ENCODE peak calls at places on chromosome 4, in four cellular contexts. V is body of pancreas; H is tibial nerve; Q is CD4-positive, alpha-beta memory T cell. D is an unnamed sample. For H3K4me1 and H3K27me3, the result is how much of the 10 kb centered on the place peaks cover.

GRCh38 chr4:183038436-183038835 is 60.6 kb upstream of the WWC2 start:
- DNase-seq in H (no peak), Q (no peak), V (no peak), D (no peak)

GRCh38 chr4:169899295-169899694 is 126.9 kb downstream of the MFAP3L start:
- DNase-seq in H (no peak), Q (no peak), V (no peak), D (no peak)

GRCh38 chr4:105088110-105088879 is 58.4 kb upstream of the TET2 start:
- DNase-seq in H (peak), V (no peak), Q (no peak), D (no peak)

GRCh38 chr4:31467781-31468180 is 747.6 kb downstream of the PCDH7 start:
- DNase-seq in H (no peak), Q (no peak), V (no peak), D (no peak)

GRCh38 chr4:19857405-19857804 is 394.3 kb upstream of the SLIT2 start:
- DNase-seq in Q (no peak), H (no peak), V (no peak), D (no peak)

GRCh38 chr4:25814323-25814722 is 48.5 kb downstream of the SEL1L3 start:
- DNase-seq in Q (no peak), H (peak), V (no peak), D (peak)

GRCh38 chr4:186304816-186305520 is 39.0 kb downstream of the F11 start:
- DNase-seq in H (no peak), V (no peak), Q (no peak), D (no peak)

GRCh38 chr4:78312989-78313753 is 238.4 kb upstream of the ANXA3 start:
- DNase-seq in Q (no peak), V (no peak), H (no peak), D (no peak)

GRCh38 chr4:76194325-76194724 is 19.3 kb downstream of the SCARB2 start:
- DNase-seq in Q (no peak), V (peak), H (no peak), D (peak)

GRCh38 chr4:55359397-55359916 is 13.4 kb downstream of the SRD5A3 start:
- DNase-seq in H (peak), V (no peak), Q (no peak), D (no peak)

GRCh38 chr4:112650332-112650731 is 13.4 kb downstream of the LARP7 start:
- DNase-seq in Q (no peak), H (no peak), V (no peak), D (no peak)

GRCh38 chr4:178339769-178340168 is 897.5 kb upstream of the AGA start:
- DNase-seq in Q (no peak), V (no peak), H (no peak), D (no peak)

GRCh38 chr4:55609393-55609821 is 17.4 kb upstream of the PDCL2 start:
- DNase-seq in Q (peak), V (no peak), H (no peak), D (no peak)

GRCh38 chr4:102519925-102520324 is 18.8 kb downstream of the NFKB1 start:
- DNase-seq in H (no peak), Q (no peak), V (no peak), D (no peak)

GRCh38 chr4:77818077-77818666 is 996 bp downstream of the CNOT6L start:
- DNase-seq in H (peak), V (peak), Q (peak), D (peak)

GRCh38 chr4:182240161-182241130 is 2.8 kb upstream of the TENM3 start:
- DNase-seq in V (no peak), H (no peak), Q (no peak), D (no peak)

GRCh38 chr4:41882622-41883347 is 52.4 kb upstream of the TMEM33 start:
- DNase-seq in V (no peak), H (peak), Q (peak), D (no peak)

GRCh38 chr4:170700064-170700463 is 610.3 kb upstream of the AADAT start:
- DNase-seq in V (no peak), H (no peak), Q (no peak), D (no peak)

GRCh38 chr4:174631901-174632758 is 109.8 kb upstream of the HPGD start:
- DNase-seq in Q (peak), H (no peak), V (peak), D (no peak)

GRCh38 chr4:38128478-38129451 is 168.6 kb downstream of the PTTG2 start:
- DNase-seq in V (no peak), Q (peak), H (no peak), D (peak)

GRCh38 chr4:145898926-145899531 is 39.6 kb downstream of the ZNF827 start:
- DNase-seq in V (no peak), H (no peak), Q (no peak), D (no peak)

GRCh38 chr4:112321768-112322684 is 24.9 kb downstream of the ALPK1 start:
- DNase-seq in Q (peak), V (peak), H (peak), D (peak)

GRCh38 chr4:107600993-107601392 is 119.0 kb downstream of the PAPSS1 start:
- DNase-seq in V (no peak), Q (no peak), H (no peak), D (no peak)

GRCh38 chr4:151690164-151690856 is 70.5 kb downstream of the GATB start:
- DNase-seq in V (no peak), Q (no peak), H (no peak), D (no peak)

GRCh38 chr4:22574880-22575279 is 59.0 kb upstream of the ADGRA3 start:
- DNase-seq in V (no peak), H (no peak), Q (no peak), D (no peak)

GRCh38 chr4:114807759-114808404 is 209.3 kb downstream of the UGT8 start:
- DNase-seq in H (no peak), Q (peak), V (peak), D (peak)

GRCh38 chr4:77309496-77309895 is 152.5 kb downstream of the CCNG2 start:
- DNase-seq in V (no peak), Q (no peak), H (no peak), D (no peak)

GRCh38 chr4:166153539-166153938 is 280.5 kb downstream of the TLL1 start:
- DNase-seq in H (peak), Q (no peak), V (no peak), D (no peak)

GRCh38 chr4:185700048-185700447 is 111.9 kb downstream of the SORBS2 start:
- DNase-seq in Q (no peak), V (peak), H (no peak), D (no peak)

GRCh38 chr4:6614701-6615230 is 25.7 kb upstream of the MRFAP1 start:
- DNase-seq in Q (no peak), H (no peak), V (no peak), D (no peak)

GRCh38 chr4:144289687-144290433 is 149.3 kb upstream of the GYPA start:
- DNase-seq in V (no peak), H (no peak), Q (no peak), D (no peak)

GRCh38 chr4:6885953-6886557 is 23.6 kb upstream of the TBC1D14 start:
- DNase-seq in H (peak), V (peak), Q (no peak), D (no peak)

GRCh38 chr4:39961311-39961877 is 16.3 kb downstream of the PDS5A start:
- DNase-seq in V (no peak), Q (no peak), H (no peak), D (peak)

GRCh38 chr4:138650917-138651564 is 364.5 kb upstream of the NOCT start:
- DNase-seq in Q (no peak), V (no peak), H (no peak), D (no peak)

GRCh38 chr4:147831452-147832192 is 99.7 kb downstream of the ARHGAP10 start:
- DNase-seq in Q (no peak), H (peak), V (peak), D (no peak)

GRCh38 chr4:85815796-85816459 is 341.0 kb downstream of the ARHGAP24 start:
- DNase-seq in H (no peak), Q (no peak), V (no peak), D (no peak)

GRCh38 chr4:100421356-100421978 is 96.4 kb downstream of the EMCN start:
- DNase-seq in Q (no peak), V (no peak), H (no peak), D (no peak)

GRCh38 chr4:86359944-86360478 is at the start of gene MAPK10:
- DNase-seq in H (peak), Q (peak), V (peak), D (no peak)

GRCh38 chr4:67091668-67092067 is 453.6 kb downstream of the CENPC start:
- DNase-seq in H (no peak), Q (no peak), V (no peak), D (no peak)

DNA sequence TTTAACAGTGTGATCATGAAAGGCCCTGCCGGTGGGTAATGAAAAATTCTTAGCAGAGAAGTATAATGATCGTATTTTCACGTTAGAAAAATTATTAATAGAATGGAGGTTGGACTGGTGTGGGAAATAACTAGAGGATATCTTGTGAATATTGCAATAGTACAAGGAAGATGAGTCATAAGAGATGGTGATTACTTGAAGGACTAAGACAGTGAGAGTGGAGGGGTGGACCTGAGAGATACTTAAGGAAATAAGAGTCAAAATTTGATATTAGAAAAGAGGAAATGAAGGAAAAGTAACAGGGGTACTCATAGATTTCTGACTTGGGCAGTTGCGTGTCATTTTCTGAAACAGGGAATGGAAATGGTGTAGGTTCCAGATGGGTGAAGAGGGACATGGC is 1.8 kb upstream of the USP53 start:
- DNase-seq in V (no peak), H (no peak), Q (no peak), D (no peak)
- H3K4me1 ChIP-seq in V (under half), H (under half), Q (under half), D (under half)

DNA sequence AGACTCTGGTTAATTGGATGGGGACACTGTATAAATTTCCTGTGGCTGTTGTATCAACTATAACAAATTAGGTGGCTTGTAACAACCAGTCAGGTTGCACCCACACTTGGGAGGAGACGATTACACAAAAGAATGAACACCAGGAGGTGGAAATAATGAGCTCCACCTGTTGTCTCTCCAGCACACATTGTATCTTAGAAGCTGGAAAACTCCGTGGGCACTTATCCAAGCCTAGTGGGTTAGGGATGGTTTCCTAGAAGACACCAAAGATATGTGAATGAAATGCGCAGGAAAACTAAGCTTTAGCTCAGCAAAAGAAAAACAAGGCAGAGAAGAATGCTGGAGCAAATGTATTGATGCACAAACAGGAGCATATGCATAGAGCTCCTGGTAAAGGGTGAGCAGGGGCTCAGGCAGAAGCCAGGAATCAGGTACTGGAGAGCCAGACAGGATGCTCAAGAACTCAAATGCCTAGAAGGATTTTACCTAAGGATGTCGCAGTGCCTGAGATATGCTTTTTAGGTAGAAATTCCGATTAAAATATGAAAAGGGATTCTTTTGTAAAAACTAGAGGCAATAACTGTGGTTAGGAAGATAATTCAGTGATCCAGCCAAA is 111.7 kb downstream of the GALNTL6 start:
- DNase-seq in V (no peak), H (no peak), Q (no peak), D (no peak)
- H3K27ac ChIP-seq in V (no peak), H (no peak), Q (no peak), D (no peak)

GRCh38 chr4:4864443-4864939 is 5.0 kb downstream of the MSX1 start:
- DNase-seq in H (no peak), Q (no peak), V (no peak), D (no peak)
- H3K27me3 ChIP-seq in H (half or more), Q (under half), V (half or more), D (under half)

GRCh38 chr4:3047464-3048286 is 26.7 kb downstream of the HTT-AS start:
- DNase-seq in V (peak), Q (peak), H (peak), D (peak)
- H3K4me1 ChIP-seq in V (under half), Q (under half), H (under half), D (under half)

GRCh38 chr4:79599691-79600090 is 191.7 kb upstream of the GK2 start:
- DNase-seq in V (no peak), H (no peak), Q (no peak), D (peak)

GRCh38 chr4:79598801-79599200 is 190.8 kb upstream of the GK2 start:
- DNase-seq in Q (no peak), V (no peak), H (no peak), D (no peak)

GRCh38 chr4:79598214-79598613 is 190.2 kb upstream of the GK2 start:
- DNase-seq in Q (no peak), V (no peak), H (no peak), D (no peak)

DNA sequence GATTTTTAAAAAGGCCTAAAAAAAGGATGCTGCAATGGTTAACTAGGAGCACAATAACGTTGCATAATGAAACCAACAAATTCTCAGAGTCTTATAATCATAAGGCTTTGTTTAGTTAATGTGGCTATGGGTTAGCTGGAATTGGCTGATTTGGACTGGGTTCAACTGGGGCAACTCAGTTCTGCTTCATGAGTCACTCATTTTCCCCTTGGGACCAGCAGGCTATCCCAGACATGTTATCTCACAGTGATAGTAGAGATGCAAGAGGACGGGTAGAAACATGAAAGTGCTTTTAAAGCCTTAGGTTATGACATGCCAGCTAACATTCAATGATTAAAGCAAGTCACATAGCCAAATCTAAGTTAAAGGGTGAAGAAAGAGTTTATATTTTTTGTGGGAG is 189.2 kb upstream of the GK2 start:
- DNase-seq in H (no peak), V (no peak), Q (no peak), D (no peak)
- H3K27ac ChIP-seq in H (no peak), V (no peak), Q (no peak), D (no peak)

GRCh38 chr4:16000708-16001483 is 37.9 kb upstream of the FGFBP2 start:
- DNase-seq in Q (no peak), V (no peak), H (no peak), D (no peak)

GRCh38 chr4:16005671-16006070 is 42.7 kb upstream of the FGFBP2 start:
- DNase-seq in H (no peak), V (no peak), Q (no peak), D (no peak)

GRCh38 chr4:15996773-15997172 is 33.8 kb upstream of the FGFBP2 start:
- DNase-seq in V (no peak), Q (no peak), H (no peak), D (no peak)

GRCh38 chr4:15995826-15996225 is 32.9 kb upstream of the FGFBP2 start:
- DNase-seq in Q (no peak), V (no peak), H (no peak), D (no peak)

GRCh38 chr4:16001484-16001858 is 38.5 kb upstream of the FGFBP2 start:
- DNase-seq in Q (peak), V (peak), H (peak), D (no peak)
- H3K27me3 ChIP-seq in Q (under half), V (under half), H (under half), D (under half)

DNA sequence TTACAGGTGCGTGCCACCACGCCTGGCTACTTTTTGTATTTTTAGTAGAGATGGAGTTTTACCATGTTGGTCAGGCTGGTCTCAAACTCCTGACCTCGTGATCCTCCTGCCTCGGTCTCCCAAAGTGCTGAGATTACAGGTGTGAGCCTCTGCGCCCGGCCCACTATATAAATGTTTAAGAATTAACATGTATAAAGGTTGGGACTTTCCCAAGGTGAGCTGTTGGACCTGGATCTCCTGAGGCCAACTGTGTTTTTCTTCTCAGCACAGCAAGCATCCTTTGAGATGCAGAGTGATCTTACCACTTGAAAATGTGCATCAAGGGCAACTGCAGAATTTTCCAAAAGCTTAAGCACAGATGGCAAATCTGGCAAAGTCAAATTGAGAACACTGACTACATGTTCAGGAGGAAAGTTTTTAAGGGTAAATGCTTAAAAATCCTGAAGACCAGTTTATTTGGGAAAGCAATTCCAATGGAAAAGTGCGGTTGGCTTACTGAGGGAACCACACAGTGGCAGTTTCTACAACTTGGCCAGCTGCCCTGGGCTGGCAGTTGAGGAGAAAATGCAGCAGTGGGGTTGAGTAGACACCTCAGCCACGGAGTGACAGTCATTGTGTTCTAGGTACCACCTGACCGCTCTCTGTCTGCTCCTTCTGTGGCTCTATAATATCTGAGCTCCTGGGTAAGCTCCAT is 168.9 kb downstream of the CBR4 start:
- DNase-seq in H (no peak), V (peak), Q (no peak), D (no peak)
- H3K4me1 ChIP-seq in H (under half), V (under half), Q (under half), D (under half)

GRCh38 chr4:1684756-1685603 is 867 bp upstream of the FAM53A start:
- DNase-seq in H (no peak), Q (no peak), V (no peak), D (no peak)

GRCh38 chr4:1683903-1684755 is at the start of gene FAM53A:
- DNase-seq in Q (peak), V (peak), H (peak), D (peak)

GRCh38 chr4:1683371-1683902 is 676 bp downstream of the FAM53A start:
- DNase-seq in Q (no peak), V (peak), H (peak), D (no peak)

GRCh38 chr4:1685604-1686150 is 1.6 kb upstream of the FAM53A start:
- DNase-seq in Q (no peak), H (no peak), V (no peak), D (no peak)

DNA sequence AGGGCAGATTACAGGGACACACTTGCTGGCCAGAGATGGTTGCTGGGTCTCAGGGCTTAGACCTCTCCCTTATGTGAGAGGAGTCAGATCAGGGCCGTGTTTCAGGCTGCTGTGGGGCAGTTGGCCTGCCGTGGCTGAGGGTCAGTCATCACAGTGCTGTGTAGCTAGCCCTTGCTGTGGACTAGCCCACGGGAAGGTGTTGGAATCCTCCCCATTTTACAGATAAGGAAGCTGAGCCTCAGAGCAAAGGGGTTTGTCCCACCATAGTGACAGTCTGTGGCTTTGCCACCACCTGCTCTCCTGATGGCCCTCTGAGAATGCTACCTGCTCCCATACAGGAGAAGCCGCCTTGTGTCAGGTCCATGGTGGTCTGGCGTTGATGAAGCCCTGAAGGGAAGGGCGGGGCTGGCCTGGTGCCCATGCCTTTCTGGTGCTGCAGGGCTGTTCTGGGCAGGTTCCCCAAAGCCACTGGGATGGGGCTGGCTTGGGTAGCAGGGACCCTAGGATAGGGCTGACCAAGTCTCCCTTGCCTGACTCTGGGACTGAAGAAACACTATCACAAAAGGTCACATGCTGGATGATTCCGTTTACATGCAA is 2.4 kb upstream of the FAM53A start:
- DNase-seq in V (no peak), H (no peak), Q (no peak), D (no peak)
- H3K27ac ChIP-seq in V (no peak), H (no peak), Q (no peak), D (no peak)

DNA sequence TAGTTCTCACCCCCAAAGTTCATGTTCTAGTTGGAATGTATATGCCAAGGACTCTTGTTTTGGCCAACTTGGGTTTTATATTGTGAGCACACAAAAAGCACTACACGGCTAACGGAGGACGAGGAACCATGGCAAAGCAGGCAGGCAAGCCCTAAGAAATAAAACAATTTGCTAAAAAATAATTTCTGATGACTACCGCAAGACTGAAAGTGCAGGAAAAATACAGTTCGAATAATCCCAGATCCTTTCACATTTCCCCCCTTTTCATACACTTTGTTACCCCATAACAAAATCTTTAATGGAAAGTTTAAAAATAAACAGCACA is 12.2 kb upstream of the PITX2 start:
- DNase-seq in Q (no peak), H (no peak), V (no peak), D (no peak)
- H3K27me3 ChIP-seq in Q (half or more), H (half or more), V (half or more), D (under half)